ENCODE peak calls at places on chromosomes 4 and X, in seven cellular contexts. I is SK-N-SH, X is GM12891, U is K562, W is HepG2, A is H1, K is GM12878. B is an unnamed sample.

GRCh38 chr4:147984065-147984777 is 252.3 kb downstream of the ARHGAP10 start:
- DNase-seq in W (peak), I (peak), A (peak), X (peak), U (peak), K (no peak), B (no peak)

GRCh38 chr4:206054-206453 is 81.8 kb downstream of the ZNF718 start:
- DNase-seq in A (no peak), X (no peak), U (no peak), I (no peak), K (no peak), W (no peak), B (no peak)

GRCh38 chr4:89110541-89110985 is 770 bp upstream of the TIGD2 start:
- DNase-seq in U (peak), I (no peak), A (peak), W (no peak), X (no peak), K (no peak), B (no peak)

GRCh38 chr4:88858752-88859151 is 161.1 kb upstream of the NAP1L5 start:
- DNase-seq in K (peak), I (no peak), U (no peak), A (no peak), X (no peak), W (no peak), B (no peak)

GRCh38 chrX:71667328-71668247 is at the start of gene LOC101059915:
- DNase-seq in X (no peak), U (no peak), K (no peak), I (no peak), W (no peak), A (no peak), B (no peak)

GRCh38 chr4:5429747-5430146 is 278.6 kb downstream of the EVC2 start:
- DNase-seq in W (no peak), I (no peak), U (no peak), A (no peak), K (no peak), X (no peak), B (no peak)

GRCh38 chrX:39758791-39759525 is 338.8 kb downstream of the BCOR start:
- DNase-seq in X (no peak), W (no peak), A (no peak), U (no peak), K (no peak), I (no peak), B (no peak)

GRCh38 chr4:63492515-63492914 is 916.7 kb downstream of the TECRL start:
- DNase-seq in K (no peak), U (no peak), X (no peak), I (no peak), W (no peak), A (no peak), B (no peak)

GRCh38 chr4:21451032-21451431 is 497.5 kb downstream of the KCNIP4 start:
- DNase-seq in W (no peak), X (no peak), A (no peak), U (no peak), K (no peak), I (no peak), B (no peak)

GRCh38 chrX:86379209-86379608 is 231.0 kb downstream of the DACH2 start:
- DNase-seq in K (no peak), X (no peak), W (peak), U (no peak), A (no peak), I (no peak), B (no peak)

GRCh38 chr4:115851918-115852766 is 738.7 kb upstream of the NDST4 start:
- DNase-seq in A (peak), I (peak), X (peak), W (peak), U (peak), K (peak), B (no peak)

GRCh38 chr4:77827343-77827742 is 8.2 kb upstream of the CNOT6L start:
- DNase-seq in U (no peak), X (no peak), A (no peak), I (no peak), K (no peak), W (no peak), B (no peak)

GRCh38 chr4:38670939-38671593 is 7.1 kb downstream of the KLF3 start:
- DNase-seq in X (no peak), W (no peak), I (no peak), K (no peak), A (no peak), U (no peak), B (no peak)

GRCh38 chrX:49220100-49220499 is 13.0 kb downstream of the CACNA1F start:
- DNase-seq in U (no peak), A (no peak), K (no peak), X (no peak), W (no peak), I (no peak), B (no peak)

GRCh38 chr4:103786014-103786413 is 66.2 kb upstream of the TACR3 start:
- DNase-seq in X (peak), U (peak), K (peak), A (no peak), W (peak), I (peak), B (no peak)

GRCh38 chr4:147599764-147600163 is 17.4 kb upstream of the TMEM184C start:
- DNase-seq in W (no peak), X (no peak), K (no peak), U (no peak), A (no peak), I (no peak), B (no peak)

DNA sequence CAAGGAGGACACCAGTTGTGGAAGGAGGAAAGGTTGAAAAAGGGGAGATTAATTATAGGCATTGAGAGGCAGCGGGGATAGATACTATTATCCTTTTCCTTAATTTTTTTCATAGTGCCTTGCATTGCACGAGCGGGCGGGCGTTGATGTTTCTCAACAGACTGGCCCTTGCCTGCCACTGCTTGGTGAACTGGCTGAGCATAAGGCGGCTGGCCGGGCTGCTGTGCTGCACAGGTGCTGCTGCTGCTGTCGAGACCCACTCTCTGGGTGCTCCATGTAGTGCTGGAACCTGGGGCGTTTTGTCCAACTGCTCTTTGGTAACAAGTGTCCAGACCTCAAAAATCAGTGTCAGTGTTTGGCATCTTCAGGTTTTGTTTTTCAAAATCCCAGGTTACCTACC is 83.3 kb upstream of the PAQR3 start:
- DNase-seq in I (no peak), K (no peak), W (no peak), A (no peak), X (no peak), U (no peak), B (no peak)
- TF ChIP-seq TAF1 in I (no peak), K (no peak), W (no peak), A (no peak), X (no peak), U (no peak), B (no peak)

GRCh38 chrX:56615282-56615681 is 51.9 kb downstream of the UBQLN2 start:
- DNase-seq in K (no peak), I (no peak), U (no peak), W (peak), A (no peak), X (no peak), B (no peak)

GRCh38 chrX:56623316-56623715 is 59.9 kb downstream of the UBQLN2 start:
- DNase-seq in A (no peak), X (no peak), I (no peak), W (no peak), U (no peak), K (no peak), B (no peak)

GRCh38 chrX:56618250-56618649 is 54.8 kb downstream of the UBQLN2 start:
- DNase-seq in U (no peak), A (no peak), K (no peak), W (no peak), I (no peak), X (no peak), B (no peak)
- TF ChIP-seq TAF1 in U (no peak), A (no peak), K (no peak), W (no peak), I (no peak), X (no peak), B (no peak)

DNA sequence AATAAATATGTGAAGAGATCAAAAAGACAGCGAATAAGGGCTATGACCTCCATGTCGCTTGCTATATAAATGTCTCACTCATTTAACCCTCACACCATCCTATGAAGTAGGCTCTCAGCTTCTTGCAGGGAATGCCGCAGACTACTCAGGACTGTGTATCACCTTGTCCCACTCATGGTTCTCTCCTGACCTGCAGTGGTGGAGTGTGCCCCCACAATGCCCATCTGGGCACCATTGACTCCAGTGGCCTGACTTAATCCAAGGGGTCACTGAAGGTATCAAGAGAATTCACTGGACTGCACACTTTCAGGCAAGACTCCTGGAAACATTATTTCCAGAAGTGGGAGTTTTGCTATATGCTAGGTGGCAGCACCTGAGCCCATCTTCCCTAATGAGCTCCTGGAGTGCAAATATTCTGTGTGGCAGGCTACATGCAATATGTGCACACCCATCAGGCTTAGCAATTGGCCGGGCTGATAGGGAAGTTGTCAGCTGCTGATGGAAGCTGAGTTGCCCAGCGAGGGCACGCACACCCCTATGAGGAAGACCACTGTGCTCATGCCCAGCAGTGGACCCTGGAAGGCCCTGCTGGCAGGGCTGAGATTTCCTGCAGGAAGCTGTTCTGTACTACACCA is 8.2 kb upstream of the EFNB1 start:
- DNase-seq in X (no peak), I (no peak), A (no peak), W (no peak), K (no peak), U (no peak), B (no peak)
- TF ChIP-seq TAF1 in X (no peak), I (no peak), A (no peak), W (no peak), K (no peak), U (no peak), B (no peak)

DNA sequence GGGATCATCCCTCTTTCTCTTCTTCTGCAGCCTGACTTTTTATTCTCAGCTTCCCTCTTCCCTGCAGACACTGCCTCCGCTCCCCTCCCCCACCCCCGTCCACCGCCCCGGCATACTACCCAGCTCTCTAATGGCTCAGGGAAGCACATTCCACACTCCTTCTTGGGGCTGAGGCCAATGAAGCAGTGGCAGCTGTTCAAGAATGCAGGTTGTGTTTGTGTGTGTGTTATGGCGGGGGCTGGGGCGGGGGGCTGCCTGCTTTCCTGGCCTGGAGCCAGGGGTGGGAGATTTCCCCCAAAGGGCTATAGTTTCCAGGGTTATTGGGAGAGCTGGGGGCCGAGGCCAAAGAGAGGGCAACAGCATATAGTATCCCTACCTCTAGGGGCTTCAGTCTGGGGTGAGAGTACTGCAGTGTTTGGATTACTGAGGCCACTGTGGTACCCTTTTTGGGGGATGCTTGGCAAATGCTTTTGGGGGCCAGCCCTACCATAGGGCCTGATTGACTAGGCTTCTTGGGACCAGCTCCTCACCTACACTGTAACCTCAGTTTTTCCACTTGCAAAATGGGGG is 149.5 kb downstream of the EFNB1 start:
- DNase-seq in U (no peak), X (no peak), A (no peak), I (no peak), K (no peak), W (no peak), B (no peak)
- TF ChIP-seq TAF1 in U (no peak), X (no peak), A (no peak), I (no peak), K (no peak), W (no peak), B (no peak)

DNA sequence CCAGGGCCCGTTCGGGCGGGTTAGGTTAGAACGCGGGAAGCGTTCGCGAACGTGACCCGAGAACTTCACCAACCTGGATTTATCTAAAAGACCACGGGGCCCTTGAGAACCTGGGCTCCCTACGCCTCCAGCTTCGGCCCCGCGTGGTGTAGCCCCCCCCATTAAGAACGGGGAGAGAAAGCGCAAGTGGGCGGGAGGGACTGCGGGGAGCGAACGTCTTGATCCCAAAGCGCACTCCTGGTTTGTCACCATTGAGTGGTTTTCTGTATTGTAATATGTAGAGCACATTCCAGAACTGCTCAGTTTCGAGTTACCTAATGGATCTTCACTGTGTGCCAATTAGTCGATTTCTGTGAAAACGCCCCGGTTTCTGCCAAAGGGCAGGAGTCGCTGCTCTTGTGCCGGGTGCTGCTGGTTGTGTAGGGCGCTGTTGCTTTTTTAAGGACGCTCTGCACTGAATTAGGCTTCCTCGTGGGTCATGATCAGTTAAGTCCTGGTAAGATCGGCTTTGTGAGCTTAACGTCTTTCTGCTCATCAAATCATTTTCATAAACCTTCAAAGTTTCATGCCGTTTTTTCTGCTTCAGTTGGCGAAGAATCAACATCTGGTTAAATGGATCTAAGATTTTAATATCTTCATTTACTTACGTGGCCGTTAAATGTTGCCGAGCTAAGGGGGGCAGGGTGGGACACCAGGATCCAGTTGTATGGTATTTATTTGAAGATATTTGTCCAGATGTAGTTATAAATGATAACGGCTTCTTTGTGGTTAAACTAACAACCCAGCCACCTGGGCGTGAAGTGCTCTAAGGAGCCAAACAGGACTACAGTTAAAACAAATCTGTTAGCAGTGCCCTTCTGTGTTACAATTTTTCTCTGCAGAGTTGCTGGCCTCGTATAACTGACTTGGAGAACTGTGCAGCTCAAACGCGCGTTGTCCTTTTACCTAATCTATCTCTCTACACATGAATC is 808 bp downstream of the MND1 start:
- DNase-seq in A (no peak), X (no peak), K (no peak), I (peak), W (peak), U (peak), B (peak)
- TF ChIP-seq TAF1 in A (peak), X (no peak), K (peak), I (no peak), W (no peak), U (peak), B (no peak)

DNA sequence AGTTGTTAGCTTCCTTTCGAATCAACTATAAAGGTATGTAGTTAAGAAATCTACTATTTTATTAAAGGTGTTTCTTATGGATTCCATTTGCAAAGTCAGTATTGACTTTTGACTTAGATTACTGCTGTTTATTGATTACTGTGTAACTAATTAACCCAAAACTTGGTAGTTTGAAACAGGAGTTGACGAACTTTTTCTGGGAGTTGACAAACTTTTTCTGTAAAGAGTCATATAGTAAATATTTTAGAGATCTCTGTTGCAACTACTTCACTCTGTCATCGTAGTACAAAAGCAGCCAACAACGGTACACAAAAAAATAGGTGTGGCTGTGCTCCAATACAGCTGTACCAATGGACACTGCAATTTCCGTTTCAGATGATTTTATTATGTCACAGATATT is 30.2 kb downstream of the AGA start:
- DNase-seq in X (no peak), U (no peak), A (no peak), I (no peak), W (no peak), K (no peak), B (no peak)
- TF ChIP-seq TAF1 in X (no peak), U (no peak), A (no peak), I (no peak), W (no peak), K (no peak), B (no peak)

GRCh38 chr4:182875471-182875870 is 41.7 kb downstream of the DCTD start:
- DNase-seq in A (no peak), U (no peak), X (no peak), I (no peak), W (no peak), K (no peak), B (no peak)
- TF ChIP-seq TAF1 in A (no peak), U (no peak), X (no peak), I (no peak), W (no peak), K (no peak), B (no peak)

GRCh38 chrX:1316527-1316926 is 20.1 kb upstream of the IL3RA start:
- DNase-seq in U (no peak), A (no peak), I (no peak), K (no peak), W (no peak), X (no peak), B (no peak)
- TF ChIP-seq TAF1 in U (no peak), A (no peak), I (no peak), K (no peak), W (no peak), X (no peak), B (no peak)

GRCh38 chr4:6702761-6703160 is 6.9 kb downstream of the MRFAP1L1 start:
- DNase-seq in X (no peak), A (no peak), W (no peak), U (no peak), I (no peak), K (no peak), B (no peak)

GRCh38 chr4:6701371-6701770 is 7.7 kb downstream of the S100P start:
- DNase-seq in I (no peak), A (peak), K (no peak), U (peak), W (peak), X (no peak), B (no peak)

GRCh38 chr4:6706173-6706572 is 3.5 kb downstream of the MRFAP1L1 start:
- DNase-seq in K (no peak), W (no peak), U (no peak), X (no peak), A (no peak), I (no peak), B (no peak)

GRCh38 chr4:6705638-6706037 is 4.0 kb downstream of the MRFAP1L1 start:
- DNase-seq in U (no peak), X (no peak), W (no peak), A (no peak), K (no peak), I (no peak), B (no peak)

DNA sequence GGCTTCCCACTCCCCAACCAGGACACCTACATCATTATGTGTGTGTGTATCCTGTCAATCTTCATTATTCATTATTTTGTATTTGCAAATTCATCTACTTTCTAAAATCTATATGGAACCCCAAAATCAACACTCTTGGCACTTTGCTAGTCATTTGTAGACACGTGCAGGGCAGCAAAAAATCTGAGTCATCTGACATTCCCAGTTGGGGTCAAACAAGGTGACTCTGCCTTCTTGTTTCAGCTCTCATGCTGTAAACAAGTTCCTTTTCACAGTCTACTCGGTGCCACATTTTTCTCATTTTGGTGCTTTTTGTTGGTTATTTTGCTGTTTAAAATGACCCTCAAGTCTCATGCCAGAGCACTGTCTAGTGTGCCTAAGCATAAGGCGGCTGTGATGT is 5.9 kb downstream of the MRFAP1L1 start:
- DNase-seq in I (no peak), W (peak), A (no peak), K (no peak), X (no peak), U (no peak), B (no peak)
- TF ChIP-seq TAF1 in I (no peak), W (no peak), A (no peak), K (no peak), X (no peak), U (no peak), B (no peak)

GRCh38 chr4:150580244-150580643 is 1.7 kb upstream of the MAB21L2 start:
- DNase-seq in W (no peak), K (no peak), I (no peak), X (no peak), A (no peak), U (no peak), B (no peak)
- TF ChIP-seq TAF1 in W (no peak), K (no peak), I (no peak), X (no peak), A (no peak), U (no peak), B (no peak)

B was measured in GM12892.